ENCODE peak calls at places on chromosomes 5 and 9, in four cellular contexts. P, W, V and I are unnamed samples.

GRCh38 chr9:12930906-12931305 is 156.1 kb downstream of the LURAP1L start:
- DNase-seq in W (no peak), P (no peak), V (no peak), I (no peak)

GRCh38 chr5:2746642-2747041 is 4.8 kb downstream of the IRX2 start:
- DNase-seq in W (peak), V (no peak), P (no peak), I (no peak)

GRCh38 chr5:141753971-141754713 is 72.1 kb upstream of the ARAP3 start:
- DNase-seq in V (peak), P (no peak), W (no peak), I (no peak)

GRCh38 chr9:135951889-135952663 is 9.1 kb downstream of the UBAC1 start:
- DNase-seq in W (peak), V (peak), P (no peak), I (no peak)

GRCh38 chr9:106587021-106587420 is 275.9 kb upstream of the ZNF462 start:
- DNase-seq in W (no peak), V (no peak), P (no peak), I (no peak)

GRCh38 chr9:64066736-64067368 is 1218.2 kb downstream of the FOXD4L5 start:
- DNase-seq in W (no peak), P (no peak), V (no peak), I (no peak)

GRCh38 chr5:138353550-138353893 is 1.0 kb downstream of the KDM3B start:
- DNase-seq in V (no peak), W (no peak), P (no peak), I (no peak)

GRCh38 chr9:105150991-105151685 is 93.3 kb upstream of the SLC44A1 start:
- DNase-seq in V (no peak), W (no peak), P (no peak), I (no peak)

GRCh38 chr9:89374176-89374575 is 55.9 kb downstream of the SECISBP2 start:
- DNase-seq in V (no peak), W (no peak), P (no peak), I (no peak)

GRCh38 chr9:134658378-134658955 is 16.9 kb downstream of the COL5A1 start:
- DNase-seq in V (no peak), P (no peak), W (no peak), I (no peak)

GRCh38 chr9:134375011-134375390 is 48.7 kb downstream of the RXRA start:
- DNase-seq in P (no peak), W (no peak), V (no peak), I (no peak)

GRCh38 chr9:132078369-132079356 is 1.0 kb downstream of the MED27 start:
- DNase-seq in W (peak), P (no peak), V (no peak), I (no peak)

GRCh38 chr5:156402387-156402921 is 75.5 kb downstream of the SGCD start:
- DNase-seq in V (no peak), W (peak), P (no peak), I (no peak)

GRCh38 chr9:72471096-72471495 is 50.3 kb upstream of the TMC1 start:
- DNase-seq in W (no peak), V (no peak), P (no peak), I (no peak)

GRCh38 chr5:168964182-168964581 is 336.8 kb downstream of the SLIT3 start:
- DNase-seq in V (no peak), P (no peak), W (no peak), I (no peak)

GRCh38 chr5:176578391-176578808 is 29.3 kb downstream of the CDHR2 start:
- DNase-seq in V (no peak), W (no peak), P (no peak), I (no peak)

GRCh38 chr5:1805326-1805725 is 4.1 kb downstream of the NDUFS6 start:
- DNase-seq in V (no peak), P (no peak), W (no peak), I (no peak)

GRCh38 chr5:171310816-171311697 is 2.0 kb downstream of the TLX3 start:
- DNase-seq in P (no peak), V (no peak), W (no peak), I (no peak)

GRCh38 chr9:134554750-134555655 is 86.6 kb upstream of the COL5A1 start:
- DNase-seq in P (no peak), W (no peak), V (no peak), I (no peak)

GRCh38 chr9:6410653-6411052 is 2.3 kb upstream of the UHRF2 start:
- DNase-seq in W (no peak), V (no peak), P (no peak), I (no peak)

GRCh38 chr9:36597412-36598178 is 24.9 kb downstream of the MELK start:
- DNase-seq in V (no peak), W (no peak), P (no peak), I (no peak)

GRCh38 chr5:116502616-116503015 is 72.0 kb downstream of the SEMA6A start:
- DNase-seq in P (no peak), W (no peak), V (no peak), I (no peak)

GRCh38 chr9:124126571-124127289 is 115.2 kb downstream of the LHX2 start:
- DNase-seq in V (peak), W (peak), P (no peak), I (peak)

GRCh38 chr5:68303754-68304420 is 88.3 kb downstream of the PIK3R1 start:
- DNase-seq in P (no peak), V (no peak), W (no peak), I (no peak)

GRCh38 chr5:154311362-154311761 is 120.8 kb downstream of the GALNT10 start:
- DNase-seq in V (no peak), P (no peak), W (no peak), I (no peak)

GRCh38 chr9:34493972-34494535 is 28.7 kb downstream of the ENHO start:
- DNase-seq in W (no peak), P (no peak), V (peak), I (peak)

GRCh38 chr5:67996596-67996995 is 219.0 kb upstream of the PIK3R1 start:
- DNase-seq in P (no peak), W (peak), V (no peak), I (no peak)

GRCh38 chr5:53151713-53152458 is 42.3 kb upstream of the MOCS2 start:
- DNase-seq in W (no peak), V (peak), P (no peak), I (no peak)

GRCh38 chr5:150108711-150109605 is 22.6 kb upstream of the CSF1R start:
- DNase-seq in W (no peak), P (no peak), V (no peak), I (no peak)

GRCh38 chr5:45507174-45507573 is 189.0 kb downstream of the HCN1 start:
- DNase-seq in P (peak), W (peak), V (no peak), I (no peak)

GRCh38 chr5:172605466-172605865 is 35.6 kb upstream of the NEURL1B start:
- DNase-seq in V (no peak), W (no peak), P (no peak), I (no peak)

GRCh38 chr9:132994410-132995120 is 16.1 kb downstream of the GFI1B start:
- DNase-seq in P (no peak), W (no peak), V (peak), I (no peak)

GRCh38 chr5:118371973-118372650 is 616.2 kb downstream of the DTWD2 start:
- DNase-seq in W (no peak), V (no peak), P (no peak), I (no peak)

GRCh38 chr9:69805962-69806633 is 14.5 kb upstream of the CFAP95 start:
- DNase-seq in W (peak), V (no peak), P (no peak), I (no peak)

GRCh38 chr9:2120926-2121689 is 106.0 kb downstream of the SMARCA2 start:
- DNase-seq in P (no peak), V (no peak), W (no peak), I (no peak)